ENCODE peak calls at places on chromosome 6, in ten cellular contexts. One of them, this sample, is unnamed.

GRCh38 chr6:84284428-84285033 is 57.1 kb upstream of the CEP162 start:
- DNase-seq in activated effector memory CD4-positive, alpha-beta T cell treated with anti-CD3 and anti-CD28 coated beads, Interleukin-2, amount 50 U/mL, for 16 hours: no peak
- DNase-seq in HFF-Myc: no peak
- DNase-seq in adrenal gland: no peak
- DNase-seq in RWPE1: no peak
- DNase-seq in activated naive CD8-positive, alpha-beta T cell treated with anti-CD3 and anti-CD28 coated beads, Interleukin-2, amount 50 U/mL, for 24 hours: no peak
- DNase-seq in C1 segment of cervical spinal cord: no peak
- DNase-seq in psoas muscle: no peak
- DNase-seq in activated T-helper 9 cell treated with anti-CD3 and anti-CD28 coated beads, Interleukin-2, amount 50 U/mL, for 16 hours: no peak
- DNase-seq in NAMALWA: peak; percentile 21
- DNase-seq in this sample: no peak

GRCh38 chr6:151723152-151723551 is 84.3 kb upstream of the ESR1 start:
- DNase-seq in C1 segment of cervical spinal cord: no peak
- DNase-seq in HFF-Myc: no peak
- DNase-seq in activated effector memory CD4-positive, alpha-beta T cell treated with anti-CD3 and anti-CD28 coated beads, Interleukin-2, amount 50 U/mL, for 16 hours: peak; percentile 65
- DNase-seq in psoas muscle: no peak
- DNase-seq in RWPE1: no peak
- DNase-seq in activated T-helper 9 cell treated with anti-CD3 and anti-CD28 coated beads, Interleukin-2, amount 50 U/mL, for 16 hours: no peak
- DNase-seq in activated naive CD8-positive, alpha-beta T cell treated with anti-CD3 and anti-CD28 coated beads, Interleukin-2, amount 50 U/mL, for 24 hours: peak; percentile 32
- DNase-seq in NAMALWA: no peak
- DNase-seq in adrenal gland: no peak
- DNase-seq in this sample: no peak

GRCh38 chr6:160101262-160102205 is 20.1 kb upstream of the SLC22A1 start:
- DNase-seq in C1 segment of cervical spinal cord: no peak
- DNase-seq in adrenal gland: no peak
- DNase-seq in NAMALWA: no peak
- DNase-seq in activated effector memory CD4-positive, alpha-beta T cell treated with anti-CD3 and anti-CD28 coated beads, Interleukin-2, amount 50 U/mL, for 16 hours: no peak
- DNase-seq in RWPE1: no peak
- DNase-seq in activated naive CD8-positive, alpha-beta T cell treated with anti-CD3 and anti-CD28 coated beads, Interleukin-2, amount 50 U/mL, for 24 hours: no peak
- DNase-seq in psoas muscle: no peak
- DNase-seq in HFF-Myc: no peak
- DNase-seq in activated T-helper 9 cell treated with anti-CD3 and anti-CD28 coated beads, Interleukin-2, amount 50 U/mL, for 16 hours: no peak
- DNase-seq in this sample: no peak

GRCh38 chr6:97049254-97050004 is 124.9 kb downstream of the KLHL32 start:
- DNase-seq in NAMALWA: peak; percentile 59
- DNase-seq in RWPE1: no peak
- DNase-seq in psoas muscle: no peak
- DNase-seq in HFF-Myc: no peak
- DNase-seq in C1 segment of cervical spinal cord: no peak
- DNase-seq in activated naive CD8-positive, alpha-beta T cell treated with anti-CD3 and anti-CD28 coated beads, Interleukin-2, amount 50 U/mL, for 24 hours: no peak
- DNase-seq in activated T-helper 9 cell treated with anti-CD3 and anti-CD28 coated beads, Interleukin-2, amount 50 U/mL, for 16 hours: no peak
- DNase-seq in activated effector memory CD4-positive, alpha-beta T cell treated with anti-CD3 and anti-CD28 coated beads, Interleukin-2, amount 50 U/mL, for 16 hours: no peak
- DNase-seq in adrenal gland: no peak
- DNase-seq in this sample: no peak

GRCh38 chr6:134729590-134729989 is 220.3 kb downstream of the ALDH8A1 start:
- DNase-seq in C1 segment of cervical spinal cord: no peak
- DNase-seq in activated T-helper 9 cell treated with anti-CD3 and anti-CD28 coated beads, Interleukin-2, amount 50 U/mL, for 16 hours: no peak
- DNase-seq in activated naive CD8-positive, alpha-beta T cell treated with anti-CD3 and anti-CD28 coated beads, Interleukin-2, amount 50 U/mL, for 24 hours: no peak
- DNase-seq in HFF-Myc: no peak
- DNase-seq in adrenal gland: no peak
- DNase-seq in NAMALWA: no peak
- DNase-seq in activated effector memory CD4-positive, alpha-beta T cell treated with anti-CD3 and anti-CD28 coated beads, Interleukin-2, amount 50 U/mL, for 16 hours: no peak
- DNase-seq in psoas muscle: no peak
- DNase-seq in RWPE1: no peak
- DNase-seq in this sample: no peak

GRCh38 chr6:142907544-142907943 is 37.4 kb downstream of the HIVEP2 start:
- DNase-seq in activated naive CD8-positive, alpha-beta T cell treated with anti-CD3 and anti-CD28 coated beads, Interleukin-2, amount 50 U/mL, for 24 hours: no peak
- DNase-seq in C1 segment of cervical spinal cord: no peak
- DNase-seq in RWPE1: no peak
- DNase-seq in psoas muscle: no peak
- DNase-seq in adrenal gland: no peak
- DNase-seq in activated effector memory CD4-positive, alpha-beta T cell treated with anti-CD3 and anti-CD28 coated beads, Interleukin-2, amount 50 U/mL, for 16 hours: peak; percentile 78
- DNase-seq in NAMALWA: no peak
- DNase-seq in HFF-Myc: no peak
- DNase-seq in activated T-helper 9 cell treated with anti-CD3 and anti-CD28 coated beads, Interleukin-2, amount 50 U/mL, for 16 hours: no peak
- DNase-seq in this sample: no peak

GRCh38 chr6:53458097-53458866 is 86.6 kb downstream of the GCLC start:
- DNase-seq in adrenal gland: no peak
- DNase-seq in psoas muscle: no peak
- DNase-seq in C1 segment of cervical spinal cord: no peak
- DNase-seq in RWPE1: no peak
- DNase-seq in activated naive CD8-positive, alpha-beta T cell treated with anti-CD3 and anti-CD28 coated beads, Interleukin-2, amount 50 U/mL, for 24 hours: no peak
- DNase-seq in NAMALWA: no peak
- DNase-seq in activated T-helper 9 cell treated with anti-CD3 and anti-CD28 coated beads, Interleukin-2, amount 50 U/mL, for 16 hours: no peak
- DNase-seq in HFF-Myc: no peak
- DNase-seq in activated effector memory CD4-positive, alpha-beta T cell treated with anti-CD3 and anti-CD28 coated beads, Interleukin-2, amount 50 U/mL, for 16 hours: no peak
- DNase-seq in this sample: no peak

GRCh38 chr6:154500769-154501171 is 9.7 kb downstream of the CNKSR3 start:
- DNase-seq in C1 segment of cervical spinal cord: peak; percentile 16
- DNase-seq in HFF-Myc: no peak
- DNase-seq in psoas muscle: no peak
- DNase-seq in NAMALWA: no peak
- DNase-seq in activated naive CD8-positive, alpha-beta T cell treated with anti-CD3 and anti-CD28 coated beads, Interleukin-2, amount 50 U/mL, for 24 hours: no peak
- DNase-seq in RWPE1: no peak
- DNase-seq in activated T-helper 9 cell treated with anti-CD3 and anti-CD28 coated beads, Interleukin-2, amount 50 U/mL, for 16 hours: no peak
- DNase-seq in adrenal gland: no peak
- DNase-seq in activated effector memory CD4-positive, alpha-beta T cell treated with anti-CD3 and anti-CD28 coated beads, Interleukin-2, amount 50 U/mL, for 16 hours: no peak
- DNase-seq in this sample: no peak

GRCh38 chr6:41813469-41813868 is 26.0 kb downstream of the TOMM6 start:
- DNase-seq in RWPE1: peak; percentile 15
- DNase-seq in activated effector memory CD4-positive, alpha-beta T cell treated with anti-CD3 and anti-CD28 coated beads, Interleukin-2, amount 50 U/mL, for 16 hours: no peak
- DNase-seq in adrenal gland: no peak
- DNase-seq in NAMALWA: no peak
- DNase-seq in HFF-Myc: no peak
- DNase-seq in psoas muscle: no peak
- DNase-seq in activated T-helper 9 cell treated with anti-CD3 and anti-CD28 coated beads, Interleukin-2, amount 50 U/mL, for 16 hours: no peak
- DNase-seq in activated naive CD8-positive, alpha-beta T cell treated with anti-CD3 and anti-CD28 coated beads, Interleukin-2, amount 50 U/mL, for 24 hours: no peak
- DNase-seq in C1 segment of cervical spinal cord: no peak
- DNase-seq in this sample: no peak

This sample was measured in transverse colon.